ENCODE peak calls at places on chromosome 5, in five cellular contexts. One of them, this sample, is unnamed.
A peak's percentile ranks its signal among the peaks of the same experiment; 100 is the strongest.

GRCh38 chr5:138975098-138975847 is 100.1 kb upstream of the LRRTM2 start:
- DNase-seq in pons: peak; percentile 57
- DNase-seq in OCI-LY7: no peak
- DNase-seq in aorta: peak; percentile 78
- DNase-seq in GM04503: peak; percentile 51
- DNase-seq in this sample: peak; percentile 70

GRCh38 chr5:109739741-109740140 is 50.0 kb downstream of the MAN2A1 start:
- DNase-seq in pons: no peak
- DNase-seq in OCI-LY7: no peak
- DNase-seq in aorta: no peak
- DNase-seq in GM04503: no peak
- DNase-seq in this sample: no peak

GRCh38 chr5:139415221-139415861 is 11.5 kb upstream of the SPATA24 start:
- DNase-seq in pons: peak; percentile 96
- DNase-seq in OCI-LY7: no peak
- DNase-seq in aorta: no peak
- DNase-seq in GM04503: no peak
- DNase-seq in this sample: peak; percentile 36

GRCh38 chr5:82156876-82157275 is 121.3 kb downstream of the RPS23 start:
- DNase-seq in pons: no peak
- DNase-seq in OCI-LY7: no peak
- DNase-seq in aorta: no peak
- DNase-seq in GM04503: no peak
- DNase-seq in this sample: no peak

GRCh38 chr5:171945066-171945465 is 61.4 kb downstream of the FBXW11 start:
- DNase-seq in pons: no peak
- DNase-seq in OCI-LY7: no peak
- DNase-seq in aorta: no peak
- DNase-seq in GM04503: no peak
- DNase-seq in this sample: no peak

GRCh38 chr5:157109744-157110143 is 900 bp upstream of the HAVCR2 start:
- DNase-seq in pons: peak; percentile 64
- DNase-seq in OCI-LY7: peak; percentile 80
- DNase-seq in aorta: no peak
- DNase-seq in GM04503: no peak
- DNase-seq in this sample: no peak

GRCh38 chr5:652773-653350 is 40.3 kb downstream of the TPPP start:
- DNase-seq in pons: no peak
- DNase-seq in OCI-LY7: no peak
- DNase-seq in aorta: no peak
- DNase-seq in GM04503: no peak
- DNase-seq in this sample: no peak

GRCh38 chr5:147893820-147894219 is 12.5 kb downstream of the C5orf46 start:
- DNase-seq in pons: no peak
- DNase-seq in OCI-LY7: no peak
- DNase-seq in aorta: no peak
- DNase-seq in GM04503: no peak
- DNase-seq in this sample: no peak

GRCh38 chr5:94849821-94850736 is 231.6 kb downstream of the SLF1 start:
- DNase-seq in pons: peak; percentile 74
- DNase-seq in OCI-LY7: peak; percentile 79
- DNase-seq in aorta: no peak
- DNase-seq in GM04503: peak; percentile 8
- DNase-seq in this sample: no peak

GRCh38 chr5:59542841-59543825 is 350.4 kb downstream of the PDE4D start:
- DNase-seq in pons: peak; percentile 84
- DNase-seq in OCI-LY7: no peak
- DNase-seq in aorta: peak; percentile 58
- DNase-seq in GM04503: no peak
- DNase-seq in this sample: peak; percentile 42

This sample was measured in left cardiac atrium.